ENCODE peak calls at places on chromosome 22, in ten cellular contexts. T is fibroblast of lung; Q is activated CD8-positive, alpha-beta memory T cell treated with anti-CD3 and anti-CD28 coated beads for 1 hour; I is RWPE1; W is stimulated activated CD4-positive, alpha-beta T cell treated with anti-CD3 and anti-CD28 coated beads, Interleukin-4, amount 100 ng/mL, for 24 hours; S is pulmonary artery endothelial cell; Z is right atrium auricular region; E is fibroblast of mammary gland; V is GM20000; A is sciatic nerve. X is an unnamed sample.

GRCh38 chr22:24035296-24035695 is 24.2 kb downstream of the CABIN1 start:
- DNase-seq in T (no peak), Q (no peak), I (no peak), W (no peak), S (no peak), Z (no peak), E (no peak), V (no peak), A (no peak), X (no peak)

GRCh38 chr22:49967333-49968241 is 7.0 kb downstream of the PIM3 start:
- DNase-seq in T (peak; percentile 75), Q (no peak), I (no peak), W (peak; percentile 19), S (no peak), Z (peak; percentile 69), E (no peak), V (no peak), A (peak; percentile 76), X (peak; percentile 71)

GRCh38 chr22:38881464-38881871 is 9.5 kb upstream of the CBX6 start:
- DNase-seq in T (peak; percentile 97), Q (no peak), I (no peak), W (no peak), S (no peak), Z (peak; percentile 90), E (peak; percentile 82), V (no peak), A (peak; percentile 78), X (peak; percentile 36)

GRCh38 chr22:29658171-29658570 is 54.7 kb downstream of the NF2 start:
- DNase-seq in T (no peak), Q (no peak), I (no peak), W (no peak), S (no peak), Z (no peak), E (no peak), V (no peak), A (no peak), X (no peak)

GRCh38 chr22:28032896-28033295 is 113.8 kb upstream of the PITPNB start:
- DNase-seq in T (no peak), Q (no peak), I (no peak), W (no peak), S (no peak), Z (no peak), E (no peak), V (no peak), A (peak; percentile 2), X (no peak)

GRCh38 chr22:43867839-43868652 is 5.7 kb upstream of the SULT4A1 start:
- DNase-seq in T (peak; percentile 70), Q (no peak), I (peak; percentile 36), W (no peak), S (no peak), Z (no peak), E (peak; percentile 55), V (peak; percentile 68), A (peak; percentile 82), X (peak; percentile 67)

GRCh38 chr22:46425011-46425410 is 89.5 kb downstream of the TRMU start:
- DNase-seq in T (no peak), Q (no peak), I (no peak), W (no peak), S (no peak), Z (no peak), E (peak; percentile 63), V (no peak), A (no peak), X (no peak)

GRCh38 chr22:31143038-31143437 is 2.7 kb upstream of the PLA2G3 start:
- DNase-seq in T (no peak), Q (no peak), I (no peak), W (no peak), S (no peak), Z (no peak), E (no peak), V (no peak), A (no peak), X (no peak)

GRCh38 chr22:28951969-28952521 is 68.7 kb downstream of the ZNRF3 start:
- DNase-seq in T (peak; percentile 46), Q (no peak), I (no peak), W (no peak), S (no peak), Z (no peak), E (peak; percentile 19), V (no peak), A (no peak), X (no peak)

GRCh38 chr22:23897320-23897719 is 3.1 kb downstream of the MIF start:
- DNase-seq in T (no peak), Q (no peak), I (no peak), W (no peak), S (no peak), Z (no peak), E (no peak), V (no peak), A (no peak), X (no peak)

GRCh38 chr22:33577862-33578411 is 342.3 kb downstream of the LARGE1 start:
- DNase-seq in T (no peak), Q (no peak), I (no peak), W (no peak), S (no peak), Z (no peak), E (no peak), V (no peak), A (no peak), X (no peak)

GRCh38 chr22:41844513-41844912 is 11.6 kb downstream of the SREBF2 start:
- DNase-seq in T (no peak), Q (no peak), I (no peak), W (no peak), S (no peak), Z (no peak), E (no peak), V (no peak), A (no peak), X (no peak)

GRCh38 chr22:46084943-46085830 is 65.1 kb upstream of the PPARA start:
- DNase-seq in T (no peak), Q (no peak), I (no peak), W (no peak), S (peak; percentile 84), Z (peak; percentile 92), E (peak; percentile 92), V (no peak), A (peak; percentile 90), X (no peak)

GRCh38 chr22:37228106-37229011 is 15.7 kb downstream of the RAC2 start:
- DNase-seq in T (no peak), Q (no peak), I (no peak), W (peak; percentile 42), S (no peak), Z (no peak), E (no peak), V (no peak), A (peak; percentile 73), X (peak; percentile 81)